ENCODE peak calls at places on chromosome 1, in nine cellular contexts. One of them, this sample, is unnamed.

GRCh38 chr1:53089478-53090226 is 27.6 kb downstream of the PODN start:
- DNase-seq in body of pancreas: no peak
- DNase-seq in fibroblast of mammary gland: no peak
- DNase-seq in pancreas: no peak
- DNase-seq in fibroblast of lung: peak
- DNase-seq in lung: no peak
- DNase-seq in HFF-Myc: no peak
- DNase-seq in osteocyte: no peak
- DNase-seq in sigmoid colon: no peak
- DNase-seq in this sample: peak

GRCh38 chr1:159228554-159228953 is 23.9 kb downstream of the ACKR1 start:
- DNase-seq in body of pancreas: no peak
- DNase-seq in fibroblast of mammary gland: no peak
- DNase-seq in pancreas: no peak
- DNase-seq in fibroblast of lung: no peak
- DNase-seq in lung: no peak
- DNase-seq in HFF-Myc: no peak
- DNase-seq in osteocyte: no peak
- DNase-seq in sigmoid colon: no peak
- DNase-seq in this sample: no peak

GRCh38 chr1:44854985-44855384 is 11.9 kb upstream of the PTCH2 start:
- DNase-seq in body of pancreas: no peak
- DNase-seq in fibroblast of mammary gland: no peak
- DNase-seq in pancreas: no peak
- DNase-seq in fibroblast of lung: no peak
- DNase-seq in lung: no peak
- DNase-seq in HFF-Myc: no peak
- DNase-seq in osteocyte: no peak
- DNase-seq in sigmoid colon: no peak
- DNase-seq in this sample: no peak

GRCh38 chr1:178220094-178220493 is 126.2 kb downstream of the RASAL2 start:
- DNase-seq in body of pancreas: no peak
- DNase-seq in fibroblast of mammary gland: peak
- DNase-seq in pancreas: no peak
- DNase-seq in fibroblast of lung: peak
- DNase-seq in lung: no peak
- DNase-seq in HFF-Myc: no peak
- DNase-seq in osteocyte: no peak
- DNase-seq in sigmoid colon: no peak
- DNase-seq in this sample: peak

GRCh38 chr1:20093940-20094391 is 24.0 kb downstream of the PLA2G5 start:
- DNase-seq in body of pancreas: peak
- DNase-seq in fibroblast of mammary gland: peak
- DNase-seq in pancreas: no peak
- DNase-seq in fibroblast of lung: peak
- DNase-seq in lung: peak
- DNase-seq in HFF-Myc: no peak
- DNase-seq in osteocyte: no peak
- DNase-seq in sigmoid colon: peak
- DNase-seq in this sample: no peak

GRCh38 chr1:18139198-18139981 is 31.8 kb downstream of the IGSF21 start:
- DNase-seq in body of pancreas: no peak
- DNase-seq in fibroblast of mammary gland: no peak
- DNase-seq in pancreas: no peak
- DNase-seq in fibroblast of lung: no peak
- DNase-seq in lung: no peak
- DNase-seq in HFF-Myc: no peak
- DNase-seq in osteocyte: no peak
- DNase-seq in sigmoid colon: no peak
- DNase-seq in this sample: no peak

GRCh38 chr1:169698976-169699375 is 12.4 kb downstream of the SELL start:
- DNase-seq in body of pancreas: no peak
- DNase-seq in fibroblast of mammary gland: no peak
- DNase-seq in pancreas: no peak
- DNase-seq in fibroblast of lung: no peak
- DNase-seq in lung: no peak
- DNase-seq in HFF-Myc: no peak
- DNase-seq in osteocyte: no peak
- DNase-seq in sigmoid colon: no peak
- DNase-seq in this sample: no peak

GRCh38 chr1:156773607-156774006 is 6.3 kb downstream of the PRCC start:
- DNase-seq in body of pancreas: no peak
- DNase-seq in fibroblast of mammary gland: no peak
- DNase-seq in pancreas: no peak
- DNase-seq in fibroblast of lung: no peak
- DNase-seq in lung: no peak
- DNase-seq in HFF-Myc: no peak
- DNase-seq in osteocyte: no peak
- DNase-seq in sigmoid colon: no peak
- DNase-seq in this sample: no peak

GRCh38 chr1:75611014-75611413 is at the start of gene SLC44A5:
- DNase-seq in body of pancreas: no peak
- DNase-seq in fibroblast of mammary gland: no peak
- DNase-seq in pancreas: no peak
- DNase-seq in fibroblast of lung: no peak
- DNase-seq in lung: no peak
- DNase-seq in HFF-Myc: no peak
- DNase-seq in osteocyte: no peak
- DNase-seq in sigmoid colon: no peak
- DNase-seq in this sample: no peak

GRCh38 chr1:75618382-75618781 is 7.5 kb upstream of the SLC44A5 start:
- DNase-seq in body of pancreas: no peak
- DNase-seq in fibroblast of mammary gland: no peak
- DNase-seq in pancreas: no peak
- DNase-seq in fibroblast of lung: no peak
- DNase-seq in lung: no peak
- DNase-seq in HFF-Myc: no peak
- DNase-seq in osteocyte: no peak
- DNase-seq in sigmoid colon: no peak
- DNase-seq in this sample: no peak

GRCh38 chr1:75616436-75617433 is 5.8 kb upstream of the SLC44A5 start:
- DNase-seq in body of pancreas: peak
- DNase-seq in fibroblast of mammary gland: peak
- DNase-seq in pancreas: peak
- DNase-seq in fibroblast of lung: peak
- DNase-seq in lung: no peak
- DNase-seq in HFF-Myc: peak
- DNase-seq in osteocyte: no peak
- DNase-seq in sigmoid colon: no peak
- DNase-seq in this sample: no peak

GRCh38 chr1:75615664-75616435 is 4.9 kb upstream of the SLC44A5 start:
- DNase-seq in body of pancreas: peak
- DNase-seq in fibroblast of mammary gland: peak
- DNase-seq in pancreas: peak
- DNase-seq in fibroblast of lung: peak
- DNase-seq in lung: peak
- DNase-seq in HFF-Myc: no peak
- DNase-seq in osteocyte: peak
- DNase-seq in sigmoid colon: peak
- DNase-seq in this sample: no peak

GRCh38 chr1:75614455-75615379 is 3.8 kb upstream of the SLC44A5 start:
- DNase-seq in body of pancreas: peak
- DNase-seq in fibroblast of mammary gland: peak
- DNase-seq in pancreas: peak
- DNase-seq in fibroblast of lung: peak
- DNase-seq in lung: peak
- DNase-seq in HFF-Myc: no peak
- DNase-seq in osteocyte: peak
- DNase-seq in sigmoid colon: no peak
- DNase-seq in this sample: no peak
- TF ChIP-seq CTCF in body of pancreas: peak
- TF ChIP-seq CTCF in fibroblast of mammary gland: peak
- TF ChIP-seq CTCF in pancreas: peak
- TF ChIP-seq CTCF in fibroblast of lung: peak
- TF ChIP-seq CTCF in lung: no peak
- TF ChIP-seq CTCF in HFF-Myc: peak
- TF ChIP-seq CTCF in osteocyte: peak
- TF ChIP-seq CTCF in sigmoid colon: no peak
- TF ChIP-seq CTCF in this sample: peak

GRCh38 chr1:32871364-32872188 is 864 bp upstream of the FNDC5 start:
- DNase-seq in body of pancreas: no peak
- DNase-seq in fibroblast of mammary gland: peak
- DNase-seq in pancreas: peak
- DNase-seq in fibroblast of lung: no peak
- DNase-seq in lung: no peak
- DNase-seq in HFF-Myc: no peak
- DNase-seq in osteocyte: no peak
- DNase-seq in sigmoid colon: no peak
- DNase-seq in this sample: no peak

GRCh38 chr1:32869844-32870614 is 683 bp downstream of the FNDC5 start:
- DNase-seq in body of pancreas: no peak
- DNase-seq in fibroblast of mammary gland: no peak
- DNase-seq in pancreas: no peak
- DNase-seq in fibroblast of lung: no peak
- DNase-seq in lung: no peak
- DNase-seq in HFF-Myc: no peak
- DNase-seq in osteocyte: no peak
- DNase-seq in sigmoid colon: no peak
- DNase-seq in this sample: no peak

GRCh38 chr1:32870615-32871363 is at the start of gene FNDC5:
- DNase-seq in body of pancreas: peak
- DNase-seq in fibroblast of mammary gland: no peak
- DNase-seq in pancreas: peak
- DNase-seq in fibroblast of lung: no peak
- DNase-seq in lung: no peak
- DNase-seq in HFF-Myc: no peak
- DNase-seq in osteocyte: no peak
- DNase-seq in sigmoid colon: no peak
- DNase-seq in this sample: no peak

GRCh38 chr1:32873484-32873883 is 2.8 kb upstream of the FNDC5 start:
- DNase-seq in body of pancreas: no peak
- DNase-seq in fibroblast of mammary gland: no peak
- DNase-seq in pancreas: peak
- DNase-seq in fibroblast of lung: no peak
- DNase-seq in lung: no peak
- DNase-seq in HFF-Myc: no peak
- DNase-seq in osteocyte: no peak
- DNase-seq in sigmoid colon: no peak
- DNase-seq in this sample: no peak

DNA sequence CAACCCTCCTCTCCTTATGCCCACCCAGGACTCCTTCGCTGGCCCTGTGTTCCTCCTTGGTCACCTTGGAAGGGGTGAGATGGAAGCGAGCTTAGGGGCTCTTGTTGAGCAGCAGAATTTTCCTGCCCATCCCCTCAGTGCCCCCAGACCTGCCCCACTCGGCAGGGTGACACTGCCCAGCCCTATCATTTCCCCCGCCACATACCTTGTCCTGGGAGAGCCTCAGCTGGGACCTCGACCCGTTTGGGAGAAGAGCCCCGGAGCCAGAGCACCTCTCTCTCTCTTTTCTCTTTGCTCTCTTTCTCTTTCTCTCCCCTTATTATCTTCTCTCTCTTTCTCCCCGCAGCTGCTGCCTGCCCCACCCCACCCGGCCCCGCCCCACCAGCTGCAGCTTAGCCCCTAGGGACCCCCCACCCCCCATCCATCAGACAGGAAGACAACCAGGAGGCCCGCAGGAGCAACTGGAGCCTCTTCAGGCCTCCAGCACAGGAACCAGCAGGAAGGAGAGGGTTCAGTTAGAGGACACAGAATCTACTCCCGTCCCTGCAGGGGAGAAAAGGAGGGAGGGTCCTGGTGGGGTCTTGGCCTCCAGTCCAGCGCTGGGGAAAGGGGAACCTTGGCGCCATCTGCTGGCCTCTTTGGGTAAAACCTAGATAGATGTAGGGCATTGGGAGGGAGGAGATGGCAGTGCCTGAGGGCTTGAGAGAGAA is 1.6 kb upstream of the FNDC5 start:
- DNase-seq in body of pancreas: peak
- DNase-seq in fibroblast of mammary gland: peak
- DNase-seq in pancreas: peak
- DNase-seq in fibroblast of lung: peak
- DNase-seq in lung: peak
- DNase-seq in HFF-Myc: no peak
- DNase-seq in osteocyte: peak
- DNase-seq in sigmoid colon: peak
- DNase-seq in this sample: no peak
- TF ChIP-seq CTCF in body of pancreas: peak
- TF ChIP-seq CTCF in fibroblast of mammary gland: peak
- TF ChIP-seq CTCF in pancreas: peak
- TF ChIP-seq CTCF in fibroblast of lung: peak
- TF ChIP-seq CTCF in lung: peak
- TF ChIP-seq CTCF in HFF-Myc: peak
- TF ChIP-seq CTCF in osteocyte: peak
- TF ChIP-seq CTCF in sigmoid colon: peak
- TF ChIP-seq CTCF in this sample: peak

GRCh38 chr1:245718123-245718522 is 563.3 kb downstream of the KIF26B start:
- DNase-seq in body of pancreas: no peak
- DNase-seq in fibroblast of mammary gland: no peak
- DNase-seq in pancreas: no peak
- DNase-seq in fibroblast of lung: no peak
- DNase-seq in lung: no peak
- DNase-seq in HFF-Myc: no peak
- DNase-seq in osteocyte: no peak
- DNase-seq in sigmoid colon: no peak
- DNase-seq in this sample: no peak

GRCh38 chr1:245717611-245718010 is 562.8 kb downstream of the KIF26B start:
- DNase-seq in body of pancreas: no peak
- DNase-seq in fibroblast of mammary gland: no peak
- DNase-seq in pancreas: no peak
- DNase-seq in fibroblast of lung: no peak
- DNase-seq in lung: no peak
- DNase-seq in HFF-Myc: no peak
- DNase-seq in osteocyte: no peak
- DNase-seq in sigmoid colon: no peak
- DNase-seq in this sample: no peak

GRCh38 chr1:245716561-245716960 is 561.8 kb downstream of the KIF26B start:
- DNase-seq in body of pancreas: no peak
- DNase-seq in fibroblast of mammary gland: no peak
- DNase-seq in pancreas: no peak
- DNase-seq in fibroblast of lung: no peak
- DNase-seq in lung: no peak
- DNase-seq in HFF-Myc: no peak
- DNase-seq in osteocyte: no peak
- DNase-seq in sigmoid colon: no peak
- DNase-seq in this sample: no peak

GRCh38 chr1:245715291-245715701 is 560.5 kb downstream of the KIF26B start:
- DNase-seq in body of pancreas: no peak
- DNase-seq in fibroblast of mammary gland: peak
- DNase-seq in pancreas: no peak
- DNase-seq in fibroblast of lung: no peak
- DNase-seq in lung: no peak
- DNase-seq in HFF-Myc: no peak
- DNase-seq in osteocyte: no peak
- DNase-seq in sigmoid colon: no peak
- DNase-seq in this sample: no peak

GRCh38 chr1:245715970-245716369 is 561.2 kb downstream of the KIF26B start:
- DNase-seq in body of pancreas: no peak
- DNase-seq in fibroblast of mammary gland: peak
- DNase-seq in pancreas: no peak
- DNase-seq in fibroblast of lung: peak
- DNase-seq in lung: no peak
- DNase-seq in HFF-Myc: peak
- DNase-seq in osteocyte: no peak
- DNase-seq in sigmoid colon: no peak
- DNase-seq in this sample: peak
- TF ChIP-seq CTCF in body of pancreas: no peak
- TF ChIP-seq CTCF in fibroblast of mammary gland: no peak
- TF ChIP-seq CTCF in pancreas: no peak
- TF ChIP-seq CTCF in fibroblast of lung: no peak
- TF ChIP-seq CTCF in lung: no peak
- TF ChIP-seq CTCF in HFF-Myc: no peak
- TF ChIP-seq CTCF in osteocyte: no peak
- TF ChIP-seq CTCF in sigmoid colon: no peak
- TF ChIP-seq CTCF in this sample: no peak

DNA sequence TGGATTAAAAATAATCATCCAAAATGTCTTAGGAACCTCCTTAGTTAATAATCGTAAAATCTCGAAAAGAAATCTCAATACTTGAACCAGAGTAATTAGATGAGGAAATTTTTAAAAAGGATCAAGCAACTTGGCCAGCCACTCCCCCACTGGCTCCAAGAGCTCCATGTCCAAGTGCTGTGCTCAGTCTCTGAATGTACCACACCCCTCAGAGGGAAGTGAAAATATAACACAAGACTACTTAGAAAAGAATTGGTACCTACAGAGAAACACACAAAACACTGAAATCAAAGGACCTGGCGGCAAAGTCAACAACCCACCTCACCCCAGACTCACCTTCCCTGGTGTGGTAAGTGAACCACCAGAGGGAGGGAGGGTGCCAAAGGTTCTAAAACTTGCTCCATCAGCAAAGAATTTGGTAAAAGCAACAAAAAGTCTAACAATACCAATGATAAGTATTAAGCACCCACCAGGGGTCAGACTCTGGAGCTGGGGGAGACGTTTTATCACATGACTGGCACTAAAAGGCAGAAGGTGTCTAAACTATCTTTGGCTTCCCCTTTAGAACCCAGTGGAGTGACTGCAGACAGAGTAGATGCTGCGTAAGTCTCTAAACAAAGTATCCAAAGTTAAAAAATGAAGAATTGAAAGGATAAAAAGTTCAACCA is 14.0 kb downstream of the LBR start:
- DNase-seq in body of pancreas: no peak
- DNase-seq in fibroblast of mammary gland: no peak
- DNase-seq in pancreas: no peak
- DNase-seq in fibroblast of lung: no peak
- DNase-seq in lung: no peak
- DNase-seq in HFF-Myc: no peak
- DNase-seq in osteocyte: no peak
- DNase-seq in sigmoid colon: no peak
- DNase-seq in this sample: no peak
- TF ChIP-seq CTCF in body of pancreas: no peak
- TF ChIP-seq CTCF in fibroblast of mammary gland: no peak
- TF ChIP-seq CTCF in pancreas: no peak
- TF ChIP-seq CTCF in fibroblast of lung: no peak
- TF ChIP-seq CTCF in lung: no peak
- TF ChIP-seq CTCF in HFF-Myc: no peak
- TF ChIP-seq CTCF in osteocyte: no peak
- TF ChIP-seq CTCF in sigmoid colon: no peak
- TF ChIP-seq CTCF in this sample: peak

This sample was measured in HFFc6.